ENCODE peak calls at places on chromosomes 6 and 20, in four cellular contexts. B is progenitor cell of endocrine pancreas, M is epithelial cell of esophagus, X is omental fat pad. I is an unnamed sample.

GRCh38 chr6:29968130-29968529 is 25.8 kb downstream of the HLA-A start:
- DNase-seq in B (no peak), M (peak; percentile 79), X (no peak), I (no peak)

GRCh38 chr6:132466952-132467351 is 46.0 kb downstream of the STX7 start:
- DNase-seq in X (no peak), M (no peak), B (no peak), I (no peak)

GRCh38 chr6:37547564-37548061 is 47.9 kb upstream of the CCDC167 start:
- DNase-seq in B (no peak), X (no peak), M (peak; percentile 91), I (peak; percentile 50)

GRCh38 chr6:158150701-158151100 is 17.4 kb downstream of the SERAC1 start:
- DNase-seq in B (no peak), X (no peak), M (peak; percentile 82), I (no peak)

GRCh38 chr20:17571153-17571527 is 1.3 kb downstream of the DSTN start:
- DNase-seq in M (no peak), X (no peak), B (no peak), I (no peak)

GRCh38 chr6:323730-324088 is 31.4 kb downstream of the DUSP22 start:
- DNase-seq in X (no peak), B (no peak), M (no peak), I (no peak)

GRCh38 chr6:19268117-19268516 is 569.1 kb upstream of the ID4 start:
- DNase-seq in B (no peak), X (no peak), M (no peak), I (no peak)

GRCh38 chr20:35298264-35298663 is 6.0 kb upstream of the FAM83C start:
- DNase-seq in X (no peak), B (no peak), M (no peak), I (no peak)

GRCh38 chr20:51029963-51030930 is 7.3 kb upstream of the KCNG1 start:
- DNase-seq in M (no peak), B (no peak), X (no peak), I (no peak)

GRCh38 chr6:138726066-138727060 is 47.2 kb upstream of the CCDC28A start:
- DNase-seq in M (peak; percentile 81), B (no peak), X (no peak), I (no peak)

GRCh38 chr20:35174458-35175216 is 2.8 kb downstream of the PROCR start:
- DNase-seq in M (peak; percentile 38), X (no peak), B (no peak), I (no peak)

GRCh38 chr20:57091748-57092111 is 174.7 kb downstream of the BMP7 start:
- DNase-seq in M (no peak), X (no peak), B (no peak), I (no peak)

GRCh38 chr6:6931047-6932025 is 176.4 kb upstream of the RREB1 start:
- DNase-seq in X (no peak), B (no peak), M (no peak), I (no peak)

GRCh38 chr20:8309638-8310037 is 177.6 kb downstream of the PLCB1 start:
- DNase-seq in B (no peak), X (no peak), M (peak; percentile 18), I (no peak)

GRCh38 chr6:20866038-20866437 is 331.8 kb downstream of the CDKAL1 start:
- DNase-seq in M (no peak), B (no peak), X (no peak), I (no peak)

GRCh38 chr6:68008445-68008844 is 626.6 kb upstream of the ADGRB3 start:
- DNase-seq in X (no peak), M (no peak), B (no peak), I (no peak)

GRCh38 chr20:5073154-5074049 is 46.4 kb downstream of the PCNA start:
- DNase-seq in M (peak; percentile 80), B (no peak), X (peak; percentile 70), I (no peak)

GRCh38 chr6:159833556-159833955 is 33.5 kb downstream of the PNLDC1 start:
- DNase-seq in B (no peak), M (no peak), X (no peak), I (no peak)

GRCh38 chr6:23537828-23538227 is 588.2 kb upstream of the NRSN1 start:
- DNase-seq in B (no peak), M (peak; percentile 47), X (no peak), I (no peak)

GRCh38 chr6:45522486-45522885 is 144.8 kb upstream of the SUPT3H start:
- DNase-seq in B (no peak), M (no peak), X (no peak), I (no peak)

GRCh38 chr6:3383525-3383924 is 73.3 kb downstream of the SLC22A23 start:
- DNase-seq in M (peak; percentile 54), X (no peak), B (no peak), I (no peak)

GRCh38 chr6:127844529-127844928 is 56.3 kb downstream of the THEMIS start:
- DNase-seq in X (no peak), M (no peak), B (no peak), I (no peak)

GRCh38 chr6:86949776-86950175 is 12.4 kb downstream of the HTR1E start:
- DNase-seq in B (no peak), M (no peak), X (no peak), I (no peak)

GRCh38 chr20:47392721-47393073 is 36.2 kb upstream of the ZMYND8 start:
- DNase-seq in M (peak; percentile 92), B (no peak), X (no peak), I (no peak)

GRCh38 chr6:106334646-106335448 is 9.3 kb upstream of the ATG5 start:
- DNase-seq in X (no peak), B (peak; percentile 14), M (peak; percentile 72), I (no peak)

GRCh38 chr6:11096109-11096508 is 2.5 kb downstream of the SMIM13 start:
- DNase-seq in X (no peak), M (peak; percentile 89), B (no peak), I (no peak)

GRCh38 chr6:116017546-116018276 is 43.0 kb downstream of the FRK start:
- DNase-seq in M (no peak), X (no peak), B (no peak), I (no peak)

GRCh38 chr20:41094656-41095055 is 42.7 kb upstream of the PLCG1 start:
- DNase-seq in X (no peak), B (no peak), M (no peak), I (no peak)

GRCh38 chr6:158599635-158600034 is 39.7 kb downstream of the TMEM181 start:
- DNase-seq in B (no peak), M (no peak), X (no peak), I (no peak)

GRCh38 chr6:134764741-134765140 is 185.2 kb downstream of the ALDH8A1 start:
- DNase-seq in B (no peak), M (no peak), X (no peak), I (no peak)

GRCh38 chr20:1894471-1894950 is 696 bp upstream of the SIRPA start:
- DNase-seq in X (no peak), M (peak; percentile 71), B (peak; percentile 58), I (peak; percentile 76)

GRCh38 chr6:8278562-8278961 is 156.8 kb downstream of the SLC35B3 start:
- DNase-seq in M (no peak), X (no peak), B (no peak), I (no peak)

GRCh38 chr20:38790210-38791053 is 15.1 kb upstream of the PPP1R16B start:
- DNase-seq in X (no peak), M (peak; percentile 91), B (no peak), I (no peak)
- TF ChIP-seq CTCF in X (no peak), M (peak; percentile 63), B (peak; percentile 72), I (peak; percentile 53)

DNA sequence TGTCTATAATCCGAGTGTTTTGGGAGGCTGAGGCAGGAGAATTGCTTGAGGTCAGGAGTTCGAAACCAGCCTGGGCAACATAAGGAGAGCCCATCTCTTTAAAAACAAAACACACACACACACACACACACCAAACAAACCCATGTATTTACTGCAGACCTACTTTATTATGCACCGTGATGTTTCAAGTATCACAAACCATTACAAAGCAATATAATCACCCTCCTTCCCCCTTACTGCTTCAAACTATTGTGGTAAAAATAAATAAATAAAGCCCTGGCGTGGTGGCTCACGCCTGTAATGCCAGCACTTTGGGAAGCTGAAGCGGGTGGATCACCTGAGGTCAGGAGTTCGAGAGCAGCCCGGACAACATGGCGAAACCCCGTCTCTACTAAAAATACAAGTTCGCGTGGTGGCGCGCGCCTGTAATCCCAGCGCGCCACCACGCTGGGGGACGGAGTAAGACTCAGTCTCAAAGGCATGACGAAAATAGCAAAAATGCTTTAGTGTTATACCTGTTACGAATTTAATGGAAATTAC is 1.5 kb downstream of the TBCC start:
- DNase-seq in B (no peak), X (no peak), M (peak; percentile 35), I (no peak)
- TF ChIP-seq CTCF in B (no peak), X (no peak), M (no peak), I (no peak)

GRCh38 chr20:19438488-19438887 is 226.0 kb downstream of the SLC24A3 start:
- DNase-seq in B (no peak), M (no peak), X (no peak), I (no peak)

GRCh38 chr20:19435820-19436219 is 223.4 kb downstream of the SLC24A3 start:
- DNase-seq in M (peak; percentile 9), B (no peak), X (no peak), I (no peak)

GRCh38 chr20:19440660-19441527 is 228.5 kb downstream of the SLC24A3 start:
- DNase-seq in B (no peak), M (no peak), X (no peak), I (no peak)
- TF ChIP-seq CTCF in B (no peak), M (no peak), X (no peak), I (no peak)

GRCh38 chr6:153058909-153059308 is 56.4 kb upstream of the MTRF1L start:
- DNase-seq in X (no peak), M (no peak), B (no peak), I (no peak)

GRCh38 chr6:153059311-153059710 is 56.8 kb upstream of the MTRF1L start:
- DNase-seq in B (no peak), M (no peak), X (no peak), I (no peak)

GRCh38 chr6:153058291-153058690 is 55.8 kb upstream of the MTRF1L start:
- DNase-seq in B (no peak), M (peak; percentile 70), X (no peak), I (no peak)

GRCh38 chr6:153062516-153062915 is 60.0 kb upstream of the MTRF1L start:
- DNase-seq in X (no peak), B (no peak), M (no peak), I (no peak)

GRCh38 chr6:153059757-153060156 is 57.2 kb upstream of the MTRF1L start:
- DNase-seq in B (no peak), X (no peak), M (no peak), I (no peak)
- TF ChIP-seq CTCF in B (no peak), X (no peak), M (no peak), I (no peak)

DNA sequence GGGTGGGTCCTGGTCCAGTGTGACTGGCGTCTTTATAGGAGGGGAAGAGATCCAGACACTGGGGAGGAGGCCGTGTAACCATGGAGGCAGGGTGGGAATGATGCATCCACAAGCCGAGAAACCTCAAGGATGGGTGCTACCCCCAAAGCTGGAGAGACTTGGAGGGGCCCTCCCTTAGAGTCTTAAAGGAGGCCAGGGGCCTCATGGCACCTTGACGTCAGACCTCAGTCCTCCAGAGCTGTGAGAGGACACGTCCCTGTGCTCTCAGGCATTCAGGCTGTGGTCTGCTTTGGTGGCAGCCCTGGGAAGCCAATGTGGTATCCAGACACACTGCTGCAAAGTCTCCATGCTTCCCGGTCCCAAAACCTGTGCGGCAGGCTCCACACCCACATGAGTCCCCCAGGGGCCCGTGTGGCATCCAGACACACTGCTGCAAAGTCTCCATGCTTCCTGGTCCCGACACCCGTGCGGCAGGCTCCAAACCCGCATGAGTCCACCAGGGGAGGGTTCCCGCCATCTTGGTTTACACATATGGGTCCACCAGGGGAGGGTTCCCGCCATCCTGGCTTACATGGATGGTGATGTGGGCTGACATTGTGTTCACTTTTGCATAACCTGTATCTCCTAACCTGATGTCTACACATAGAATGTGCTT is 278.0 kb downstream of the SMOC2 start:
- DNase-seq in M (no peak), X (no peak), B (no peak), I (no peak)
- TF ChIP-seq CTCF in M (no peak), X (no peak), B (no peak), I (no peak)

I was measured in mesothelial cell of epicardium.